ENCODE peak calls at places on chromosomes 4 and X, in six cellular contexts. T is lower leg skin, S is tibial artery, U is fibroblast of the aortic adventitia, V is Peyer's patch, D is transverse colon. Y is an unnamed sample.

GRCh38 chr4:160772668-160773067 is 1391.1 kb downstream of the FSTL5 start:
- DNase-seq in T (no peak), S (no peak), U (no peak), V (no peak), D (no peak), Y (no peak)

GRCh38 chr4:86449746-86450145 is 89.9 kb upstream of the MAPK10 start:
- DNase-seq in T (no peak), S (no peak), U (peak), V (no peak), D (no peak), Y (no peak)

GRCh38 chr4:7978907-7979651 is 39.4 kb upstream of the AFAP1 start:
- DNase-seq in T (no peak), S (no peak), U (no peak), V (no peak), D (no peak), Y (no peak)

GRCh38 chr4:114311745-114312144 is 286.9 kb upstream of the UGT8 start:
- DNase-seq in T (no peak), S (no peak), U (no peak), V (no peak), D (no peak), Y (no peak)

GRCh38 chr4:123825596-123826291 is 429.1 kb downstream of the SPRY1 start:
- DNase-seq in T (no peak), S (no peak), U (peak), V (no peak), D (no peak), Y (no peak)

GRCh38 chrX:93591398-93591797 is 82.0 kb downstream of the NAP1L3 start:
- DNase-seq in T (no peak), S (no peak), U (no peak), V (no peak), D (no peak), Y (no peak)

GRCh38 chrX:10756365-10756915 is 136.1 kb upstream of the MID1 start:
- DNase-seq in T (no peak), S (no peak), U (peak), V (no peak), D (no peak), Y (no peak)

GRCh38 chr4:6235012-6235411 is 34.6 kb upstream of the WFS1 start:
- DNase-seq in T (peak), S (peak), U (no peak), V (no peak), D (no peak), Y (no peak)

GRCh38 chr4:76897522-76898384 is at the start of gene SOWAHB:
- DNase-seq in T (no peak), S (peak), U (no peak), V (peak), D (peak), Y (no peak)

GRCh38 chr4:135274461-135274860 is 1072.9 kb upstream of the PABPC4L start:
- DNase-seq in T (no peak), S (no peak), U (no peak), V (no peak), D (no peak), Y (no peak)

GRCh38 chrX:133640161-133641015 is 225.1 kb upstream of the GPC4 start:
- DNase-seq in T (no peak), S (no peak), U (no peak), V (no peak), D (no peak), Y (no peak)

GRCh38 chrX:253451-254297 is 27.5 kb upstream of the PLCXD1 start:
- DNase-seq in T (peak), S (no peak), U (no peak), V (no peak), D (no peak), Y (no peak)

GRCh38 chr4:93767917-93768316 is 60.6 kb upstream of the ATOH1 start:
- DNase-seq in T (no peak), S (no peak), U (no peak), V (no peak), D (no peak), Y (no peak)

GRCh38 chrX:95885074-95885473 is 799.6 kb upstream of the DIAPH2 start:
- DNase-seq in T (no peak), S (no peak), U (peak), V (no peak), D (peak), Y (no peak)

GRCh38 chr4:89939464-89939863 is 44.8 kb downstream of the MMRN1 start:
- DNase-seq in T (no peak), S (no peak), U (no peak), V (no peak), D (no peak), Y (no peak)

GRCh38 chrX:43733699-43734098 is 77.6 kb downstream of the MAOA start:
- DNase-seq in T (no peak), S (no peak), U (no peak), V (no peak), D (no peak), Y (no peak)

GRCh38 chrX:150200820-150201287 is 162.3 kb upstream of the MAMLD1 start:
- DNase-seq in T (peak), S (peak), U (peak), V (no peak), D (peak), Y (peak)

GRCh38 chr4:118167306-118167705 is 133.0 kb downstream of the NDST3 start:
- DNase-seq in T (no peak), S (no peak), U (no peak), V (no peak), D (no peak), Y (no peak)

GRCh38 chrX:150041208-150041607 is 102.9 kb upstream of the EOLA2 start:
- DNase-seq in T (no peak), S (no peak), U (no peak), V (no peak), D (no peak), Y (no peak)

GRCh38 chr4:113179996-113180395 is 130.5 kb downstream of the ANK2 start:
- DNase-seq in T (no peak), S (no peak), U (peak), V (no peak), D (no peak), Y (no peak)

GRCh38 chr4:142282870-142283431 is 563.1 kb downstream of the INPP4B start:
- DNase-seq in T (no peak), S (no peak), U (peak), V (no peak), D (no peak), Y (no peak)

GRCh38 chrX:137982791-137983190 is 416.9 kb downstream of the ZIC3 start:
- DNase-seq in T (no peak), S (no peak), U (no peak), V (no peak), D (no peak), Y (no peak)

GRCh38 chr4:47930971-47931804 is 16.8 kb upstream of the NFXL1 start:
- DNase-seq in T (no peak), S (no peak), U (peak), V (no peak), D (no peak), Y (no peak)

GRCh38 chrX:41014776-41015175 is 70.5 kb upstream of the USP9X start:
- DNase-seq in T (no peak), S (no peak), U (peak), V (no peak), D (no peak), Y (no peak)

DNA sequence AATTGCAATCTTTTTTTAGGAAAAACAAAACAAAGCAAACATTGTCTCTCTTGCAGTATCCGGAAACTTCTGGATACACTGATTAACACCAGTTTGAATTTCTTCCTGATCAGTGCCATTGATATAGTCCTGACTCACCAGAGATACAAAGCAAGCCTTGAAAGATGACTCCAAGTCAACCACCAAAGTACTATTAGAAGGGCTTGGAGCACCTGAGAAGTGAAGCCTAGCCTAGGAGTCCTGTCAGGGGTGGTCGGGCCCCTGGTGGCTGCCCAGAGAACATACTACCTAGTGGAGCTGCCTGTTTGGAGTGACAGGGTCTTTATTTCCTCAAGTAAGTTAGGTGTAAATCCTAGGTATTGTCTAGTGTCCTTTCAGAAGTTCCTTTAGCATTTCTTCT is 593.2 kb downstream of the ZNF674 start:
- DNase-seq in T (no peak), S (no peak), U (no peak), V (no peak), D (no peak), Y (no peak)
- TF ChIP-seq CTCF in T (no peak), S (no peak), U (no peak), V (no peak), D (no peak), Y (no peak)

GRCh38 chr4:75653845-75654503 is 19.2 kb downstream of the G3BP2 start:
- DNase-seq in T (no peak), S (no peak), U (peak), V (no peak), D (no peak), Y (no peak)
- TF ChIP-seq CTCF in T (no peak), S (peak), U (peak), V (peak), D (peak), Y (peak)

DNA sequence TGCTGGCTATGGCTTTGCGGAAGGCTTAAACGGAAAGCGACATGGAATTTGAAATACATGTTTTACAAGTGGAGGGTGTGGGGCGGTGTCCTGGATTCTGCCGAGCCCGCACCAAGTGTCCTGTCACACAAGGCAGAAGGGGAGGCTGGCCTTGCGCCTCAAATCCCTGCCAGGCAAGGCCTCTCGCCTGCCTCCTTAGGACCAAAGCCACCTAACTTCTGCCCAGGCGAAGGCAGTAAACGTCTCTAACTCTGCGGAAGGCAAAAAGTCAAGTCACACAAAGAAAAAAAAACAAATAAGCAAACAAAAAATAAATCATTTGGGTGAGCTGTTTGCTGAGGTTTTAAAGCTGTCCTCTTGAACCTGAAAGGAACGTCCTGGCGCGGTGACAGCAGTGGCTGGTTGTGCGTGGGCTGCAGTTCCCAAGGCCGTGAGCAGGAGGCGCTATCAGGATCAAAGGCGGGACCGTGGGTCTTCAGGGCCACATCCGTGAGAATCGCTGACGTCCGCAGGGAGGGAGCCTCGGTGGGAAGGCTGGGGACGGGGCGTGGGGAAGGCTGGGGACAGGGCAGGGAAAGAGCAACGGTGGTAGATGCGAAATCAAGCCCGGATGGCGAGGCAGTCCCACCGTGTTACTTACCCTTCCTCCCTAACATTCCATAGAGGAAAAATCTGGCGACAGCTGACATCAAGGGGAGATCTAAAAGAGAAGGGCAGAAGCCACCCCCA is 99.1 kb downstream of the TRAPPC11 start:
- DNase-seq in T (no peak), S (no peak), U (peak), V (no peak), D (peak), Y (no peak)
- TF ChIP-seq CTCF in T (no peak), S (no peak), U (peak), V (no peak), D (peak), Y (no peak)

DNA sequence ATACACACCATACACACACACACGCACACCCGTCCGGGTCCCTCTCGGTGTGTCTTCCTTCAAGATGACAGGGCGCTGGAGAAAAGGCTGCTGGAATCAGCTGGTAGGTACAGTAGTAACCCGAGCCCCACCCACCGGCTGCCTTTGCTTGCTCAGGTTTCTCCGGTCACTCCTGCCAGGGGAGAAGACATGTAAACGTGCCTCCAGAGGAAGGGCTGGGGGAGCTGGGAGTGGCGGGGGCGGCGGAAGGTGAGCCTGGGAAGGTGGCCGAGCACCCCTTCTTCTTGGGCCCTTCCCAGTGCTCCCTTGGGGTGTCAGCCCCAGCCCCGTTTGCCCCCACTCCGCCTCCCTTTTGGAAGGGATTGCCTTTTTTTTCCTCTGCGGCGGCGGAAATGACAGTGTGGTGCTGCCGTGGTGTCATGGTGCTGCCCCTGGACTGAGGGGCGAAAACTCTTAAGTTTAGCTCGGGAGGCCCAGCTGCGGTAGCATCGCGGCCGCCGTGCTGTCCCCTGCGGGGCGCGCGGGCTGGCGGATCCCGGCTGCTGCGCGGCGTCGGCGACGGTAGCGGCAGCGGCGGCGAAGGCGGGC is at the start of gene MID2:
- DNase-seq in T (peak), S (peak), U (peak), V (peak), D (peak), Y (peak)
- TF ChIP-seq CTCF in T (no peak), S (no peak), U (no peak), V (no peak), D (no peak), Y (no peak)

GRCh38 chr4:81754169-81754568 is 282.5 kb upstream of the RASGEF1B start:
- DNase-seq in T (no peak), S (no peak), U (no peak), V (no peak), D (no peak), Y (no peak)
- TF ChIP-seq CTCF in T (no peak), S (no peak), U (no peak), V (no peak), D (no peak), Y (no peak)

DNA sequence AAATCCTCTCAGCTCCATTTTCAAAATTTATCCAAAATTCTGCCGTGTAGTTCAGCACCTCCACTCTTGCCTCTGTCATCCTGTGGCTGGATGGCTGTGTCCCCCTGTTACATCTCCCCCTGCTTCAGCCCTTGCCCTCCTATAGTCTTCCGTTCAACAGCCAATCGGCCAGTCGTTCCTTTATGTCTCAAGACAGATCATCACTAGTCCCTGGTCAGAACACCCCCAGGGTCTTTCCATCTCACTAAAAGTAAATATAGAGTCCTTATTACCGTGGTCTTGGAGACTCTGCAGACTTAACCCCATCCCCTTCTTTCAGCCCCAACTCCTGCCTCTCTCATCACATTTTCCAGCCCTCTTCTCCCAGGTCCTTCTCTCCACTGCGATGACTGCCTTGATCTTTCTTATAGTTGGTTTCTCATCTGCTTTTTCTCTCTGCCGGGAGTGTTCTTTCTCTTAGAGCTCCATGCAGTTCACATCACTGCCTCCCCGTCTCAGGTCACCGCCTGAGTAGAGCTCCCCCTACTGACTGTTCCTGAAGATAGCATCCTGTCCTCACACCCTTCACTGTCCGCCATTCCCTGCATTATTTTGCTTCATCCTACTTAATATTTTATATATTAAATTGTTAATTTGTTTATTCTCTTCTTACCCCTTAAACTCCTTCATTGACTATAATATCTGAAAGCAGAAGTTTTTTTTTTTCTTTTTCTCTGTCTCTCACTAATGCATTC is 736.9 kb upstream of the MAGEB2 start:
- DNase-seq in T (no peak), S (no peak), U (peak), V (no peak), D (peak), Y (no peak)
- TF ChIP-seq CTCF in T (no peak), S (peak), U (peak), V (peak), D (peak), Y (peak)

GRCh38 chr4:185015108-185015507 is 3.2 kb upstream of the HELT start:
- DNase-seq in T (no peak), S (no peak), U (peak), V (no peak), D (no peak), Y (no peak)
- TF ChIP-seq CTCF in T (no peak), S (no peak), U (peak), V (no peak), D (no peak), Y (no peak)

GRCh38 chr4:1764670-1765069 is 28.4 kb upstream of the FGFR3 start:
- DNase-seq in T (no peak), S (no peak), U (no peak), V (no peak), D (no peak), Y (no peak)

GRCh38 chr4:1763070-1763549 is 30.0 kb upstream of the FGFR3 start:
- DNase-seq in T (no peak), S (no peak), U (no peak), V (no peak), D (no peak), Y (no peak)

GRCh38 chr4:1765409-1766335 is 27.4 kb upstream of the FGFR3 start:
- DNase-seq in T (no peak), S (no peak), U (no peak), V (no peak), D (no peak), Y (no peak)

GRCh38 chr4:1762264-1763010 is 30.7 kb upstream of the FGFR3 start:
- DNase-seq in T (no peak), S (no peak), U (no peak), V (no peak), D (no peak), Y (no peak)

DNA sequence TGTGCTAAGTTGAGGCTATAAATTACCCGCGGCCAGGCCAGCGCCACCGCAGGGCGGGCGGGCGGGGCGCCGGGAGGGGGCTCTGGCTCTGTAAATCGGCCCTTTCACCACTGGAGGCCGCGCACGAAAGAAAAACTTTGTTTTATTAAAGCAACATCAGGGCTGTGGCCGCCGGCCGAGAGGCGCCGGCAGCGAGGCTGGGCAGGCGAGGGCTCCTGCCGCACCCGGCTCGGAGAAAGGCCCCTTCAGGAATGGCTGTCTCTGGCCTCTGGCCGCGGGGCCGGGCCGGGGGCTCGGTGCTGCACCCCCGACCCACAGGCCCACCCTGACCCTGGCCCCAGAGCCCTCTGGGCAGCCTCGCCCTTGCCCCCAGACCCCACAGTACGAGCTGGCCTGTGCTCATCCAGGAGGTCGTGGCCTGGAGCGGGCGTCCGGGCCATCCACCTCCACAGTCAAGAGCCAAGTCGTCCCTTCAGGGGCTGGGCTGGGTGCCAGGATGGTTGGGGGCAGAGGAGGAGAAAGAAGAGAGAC is 29.5 kb upstream of the FGFR3 start:
- DNase-seq in T (no peak), S (no peak), U (peak), V (peak), D (peak), Y (no peak)
- TF ChIP-seq CTCF in T (no peak), S (peak), U (peak), V (no peak), D (peak), Y (no peak)

DNA sequence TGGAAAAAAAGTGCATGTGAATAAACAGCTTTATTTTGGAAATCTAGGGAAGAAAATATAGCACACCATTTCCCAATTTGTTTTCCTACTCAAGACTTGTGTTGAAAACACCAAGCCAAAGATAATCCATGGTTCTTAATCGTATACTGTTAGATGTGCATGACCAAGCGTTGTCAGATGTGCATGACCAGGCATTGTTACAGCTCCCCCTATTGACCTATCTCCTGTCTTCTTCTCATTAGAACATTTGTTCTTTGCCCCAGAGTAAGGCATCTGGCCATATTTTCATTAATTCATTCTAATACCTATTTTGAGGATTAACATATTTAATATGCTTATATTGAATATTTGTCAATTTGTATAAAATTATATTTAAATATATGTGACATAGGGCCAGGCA is 14.4 kb upstream of the VCX start:
- DNase-seq in T (no peak), S (no peak), U (no peak), V (no peak), D (no peak), Y (no peak)
- TF ChIP-seq CTCF in T (no peak), S (no peak), U (no peak), V (no peak), D (peak), Y (no peak)

Y was measured in gastrocnemius medialis.